ENCODE peak calls at places on chromosome 18, in four cellular contexts. One of them, this sample, is unnamed.

GRCh38 chr18:2978208-2978607 is 34.7 kb downstream of the LPIN2 start:
- DNase-seq in dorsolateral prefrontal cortex: no peak
- DNase-seq in adrenal gland: no peak
- DNase-seq in SJCRH30: no peak
- DNase-seq in this sample: peak

GRCh38 chr18:564708-565561 is 15.2 kb upstream of the CETN1 start:
- DNase-seq in adrenal gland: no peak
- DNase-seq in dorsolateral prefrontal cortex: no peak
- DNase-seq in SJCRH30: no peak
- DNase-seq in this sample: peak

GRCh38 chr18:9987355-9987754 is 73.5 kb downstream of the VAPA start:
- DNase-seq in adrenal gland: no peak
- DNase-seq in SJCRH30: no peak
- DNase-seq in dorsolateral prefrontal cortex: no peak
- DNase-seq in this sample: no peak

GRCh38 chr18:75945534-75945933 is 518.0 kb upstream of the SMIM21 start:
- DNase-seq in dorsolateral prefrontal cortex: no peak
- DNase-seq in adrenal gland: no peak
- DNase-seq in SJCRH30: no peak
- DNase-seq in this sample: no peak

GRCh38 chr18:72808688-72809087 is 59.1 kb downstream of the NETO1 start:
- DNase-seq in adrenal gland: no peak
- DNase-seq in dorsolateral prefrontal cortex: peak
- DNase-seq in SJCRH30: no peak
- DNase-seq in this sample: no peak

GRCh38 chr18:2881490-2882195 is 34.8 kb downstream of the EMILIN2 start:
- DNase-seq in SJCRH30: no peak
- DNase-seq in adrenal gland: no peak
- DNase-seq in dorsolateral prefrontal cortex: no peak
- DNase-seq in this sample: peak

GRCh38 chr18:59308201-59309014 is 10.0 kb downstream of the CPLX4 start:
- DNase-seq in SJCRH30: peak
- DNase-seq in dorsolateral prefrontal cortex: peak
- DNase-seq in adrenal gland: peak
- DNase-seq in this sample: peak

GRCh38 chr18:62500966-62501591 is 21.7 kb upstream of the ZCCHC2 start:
- DNase-seq in adrenal gland: no peak
- DNase-seq in SJCRH30: no peak
- DNase-seq in dorsolateral prefrontal cortex: no peak
- DNase-seq in this sample: no peak

GRCh38 chr18:75823376-75823950 is 396.0 kb upstream of the SMIM21 start:
- DNase-seq in SJCRH30: no peak
- DNase-seq in adrenal gland: no peak
- DNase-seq in dorsolateral prefrontal cortex: no peak
- DNase-seq in this sample: no peak

GRCh38 chr18:29191263-29191662 is 1014.3 kb upstream of the CDH2 start:
- DNase-seq in dorsolateral prefrontal cortex: no peak
- DNase-seq in adrenal gland: no peak
- DNase-seq in SJCRH30: no peak
- DNase-seq in this sample: peak

GRCh38 chr18:73462092-73462491 is 594.3 kb upstream of the NETO1 start:
- DNase-seq in adrenal gland: no peak
- DNase-seq in SJCRH30: no peak
- DNase-seq in dorsolateral prefrontal cortex: no peak
- DNase-seq in this sample: peak

GRCh38 chr18:72456802-72457201 is 87.3 kb downstream of the CBLN2 start:
- DNase-seq in dorsolateral prefrontal cortex: no peak
- DNase-seq in SJCRH30: no peak
- DNase-seq in adrenal gland: no peak
- DNase-seq in this sample: peak

GRCh38 chr18:14916851-14917250 is 168.9 kb downstream of the ANKRD30B start:
- DNase-seq in adrenal gland: no peak
- DNase-seq in dorsolateral prefrontal cortex: no peak
- DNase-seq in SJCRH30: no peak
- DNase-seq in this sample: no peak

GRCh38 chr18:11955299-11956029 is 25.8 kb upstream of the IMPA2 start:
- DNase-seq in SJCRH30: peak
- DNase-seq in adrenal gland: peak
- DNase-seq in dorsolateral prefrontal cortex: peak
- DNase-seq in this sample: peak

GRCh38 chr18:21203096-21203495 is 38.9 kb upstream of the GREB1L start:
- DNase-seq in dorsolateral prefrontal cortex: no peak
- DNase-seq in adrenal gland: no peak
- DNase-seq in SJCRH30: no peak
- DNase-seq in this sample: no peak

GRCh38 chr18:25737710-25738251 is 352.6 kb downstream of the SS18 start:
- DNase-seq in SJCRH30: peak
- DNase-seq in adrenal gland: no peak
- DNase-seq in dorsolateral prefrontal cortex: no peak
- DNase-seq in this sample: peak

GRCh38 chr18:22559414-22560282 is 141.9 kb upstream of the CTAGE1 start:
- DNase-seq in adrenal gland: peak
- DNase-seq in dorsolateral prefrontal cortex: no peak
- DNase-seq in SJCRH30: peak
- DNase-seq in this sample: peak

GRCh38 chr18:23226930-23227728 is 91.8 kb downstream of the CABLES1 start:
- DNase-seq in adrenal gland: peak
- DNase-seq in SJCRH30: no peak
- DNase-seq in dorsolateral prefrontal cortex: no peak
- DNase-seq in this sample: peak

GRCh38 chr18:21129586-21130216 is 18.1 kb upstream of the ROCK1 start:
- DNase-seq in adrenal gland: no peak
- DNase-seq in SJCRH30: no peak
- DNase-seq in dorsolateral prefrontal cortex: no peak
- DNase-seq in this sample: peak

GRCh38 chr18:1732143-1732542 is 827.5 kb downstream of the ADCYAP1 start:
- DNase-seq in dorsolateral prefrontal cortex: no peak
- DNase-seq in adrenal gland: no peak
- DNase-seq in SJCRH30: no peak
- DNase-seq in this sample: no peak

GRCh38 chr18:41887100-41887499 is 67.9 kb upstream of the PIK3C3 start:
- DNase-seq in SJCRH30: peak
- DNase-seq in dorsolateral prefrontal cortex: no peak
- DNase-seq in adrenal gland: no peak
- DNase-seq in this sample: no peak

GRCh38 chr18:9771261-9771976 is 63.3 kb downstream of the RAB31 start:
- DNase-seq in adrenal gland: peak
- DNase-seq in dorsolateral prefrontal cortex: peak
- DNase-seq in SJCRH30: peak
- DNase-seq in this sample: peak

GRCh38 chr18:10526211-10526949 is 553 bp downstream of the NAPG start:
- DNase-seq in SJCRH30: peak
- DNase-seq in dorsolateral prefrontal cortex: no peak
- DNase-seq in adrenal gland: peak
- DNase-seq in this sample: peak

GRCh38 chr18:75280427-75281280 is 70.1 kb downstream of the TSHZ1 start:
- DNase-seq in dorsolateral prefrontal cortex: no peak
- DNase-seq in SJCRH30: no peak
- DNase-seq in adrenal gland: no peak
- DNase-seq in this sample: no peak

DNA sequence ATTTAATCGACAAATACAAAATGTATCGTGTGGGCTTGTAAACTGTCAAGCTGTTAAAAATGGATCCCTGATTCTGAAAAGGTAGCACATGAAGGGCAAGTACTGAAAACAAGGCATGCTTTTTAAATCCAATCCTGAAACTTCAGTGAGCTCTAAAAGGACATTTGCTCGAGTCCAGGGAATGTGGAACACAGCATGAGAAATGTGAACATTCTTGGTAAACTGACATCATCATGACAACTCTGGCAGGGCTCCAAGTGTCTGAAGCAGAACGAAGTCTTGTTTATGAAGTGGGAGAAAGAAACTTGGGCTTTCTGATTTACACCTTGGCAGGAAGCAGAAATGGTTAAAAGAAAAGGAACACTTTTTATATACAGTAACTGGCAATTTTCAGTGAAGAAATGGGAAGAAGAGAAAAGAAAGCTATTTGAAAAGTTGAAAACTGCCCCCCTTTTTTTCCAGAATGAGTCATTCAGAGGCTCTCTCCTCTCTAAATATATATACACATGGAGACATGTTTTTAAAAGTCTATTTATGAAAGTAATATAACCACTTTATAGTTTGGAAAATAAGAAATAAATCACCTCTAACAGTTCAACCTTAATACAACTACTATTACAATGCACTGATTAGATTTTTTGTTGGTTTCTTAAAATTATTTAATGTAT is 120.8 kb downstream of the GAREM1 start:
- DNase-seq in SJCRH30: peak
- DNase-seq in adrenal gland: peak
- DNase-seq in dorsolateral prefrontal cortex: no peak
- DNase-seq in this sample: peak
- H3K4me3 ChIP-seq in SJCRH30: peak
- H3K4me3 ChIP-seq in adrenal gland: no peak
- H3K4me3 ChIP-seq in dorsolateral prefrontal cortex: no peak
- H3K4me3 ChIP-seq in this sample: peak

GRCh38 chr18:58015045-58015444 is 29.0 kb upstream of the NEDD4L start:
- DNase-seq in adrenal gland: no peak
- DNase-seq in SJCRH30: no peak
- DNase-seq in dorsolateral prefrontal cortex: no peak
- DNase-seq in this sample: no peak
- H3K4me3 ChIP-seq in adrenal gland: no peak
- H3K4me3 ChIP-seq in SJCRH30: no peak
- H3K4me3 ChIP-seq in dorsolateral prefrontal cortex: no peak
- H3K4me3 ChIP-seq in this sample: no peak

GRCh38 chr18:4453712-4454547 is 1.2 kb downstream of the DLGAP1 start:
- DNase-seq in SJCRH30: no peak
- DNase-seq in dorsolateral prefrontal cortex: peak
- DNase-seq in adrenal gland: no peak
- DNase-seq in this sample: no peak

GRCh38 chr18:4450065-4450676 is 4.9 kb downstream of the DLGAP1 start:
- DNase-seq in dorsolateral prefrontal cortex: no peak
- DNase-seq in adrenal gland: peak
- DNase-seq in SJCRH30: peak
- DNase-seq in this sample: no peak

GRCh38 chr18:4454548-4455112 is 477 bp downstream of the DLGAP1 start:
- DNase-seq in dorsolateral prefrontal cortex: no peak
- DNase-seq in SJCRH30: no peak
- DNase-seq in adrenal gland: no peak
- DNase-seq in this sample: no peak

DNA sequence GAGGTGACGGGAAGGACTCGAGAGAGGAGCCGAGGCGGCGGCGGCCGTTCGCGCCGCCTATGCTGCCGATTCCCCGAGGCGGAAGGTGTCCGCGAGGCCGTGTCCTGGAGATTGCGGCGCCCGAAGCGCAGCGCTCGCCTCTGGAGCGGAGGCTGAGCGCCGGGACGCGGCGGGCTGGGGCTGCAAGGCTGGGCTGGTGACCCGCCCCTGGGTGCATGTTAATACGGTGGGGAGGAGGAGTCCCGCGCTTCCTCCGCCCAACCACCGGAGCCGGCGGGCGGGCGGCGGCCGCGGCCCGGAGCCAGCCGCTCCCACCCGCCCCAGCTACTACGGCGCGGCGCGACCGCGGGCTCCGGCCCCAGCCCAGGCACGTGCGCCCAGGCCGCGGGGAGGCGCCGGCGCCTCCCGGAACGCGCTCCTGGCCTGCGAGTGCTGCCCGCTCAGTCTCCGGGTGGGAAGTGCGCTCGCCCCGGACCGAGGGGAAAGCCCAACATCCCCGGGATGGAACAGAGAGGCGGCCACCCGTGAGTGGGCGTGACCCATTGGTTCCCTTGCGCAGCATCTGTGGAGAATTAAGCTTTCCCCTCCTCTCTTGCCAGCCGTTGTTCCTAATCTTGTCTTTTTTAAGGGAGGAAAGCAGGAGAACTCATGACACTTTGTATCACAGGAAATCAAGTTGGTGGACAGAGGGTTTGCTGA is at the start of gene DLGAP1:
- DNase-seq in adrenal gland: peak
- DNase-seq in dorsolateral prefrontal cortex: peak
- DNase-seq in SJCRH30: peak
- DNase-seq in this sample: peak
- H3K4me3 ChIP-seq in adrenal gland: no peak
- H3K4me3 ChIP-seq in dorsolateral prefrontal cortex: peak
- H3K4me3 ChIP-seq in SJCRH30: peak
- H3K4me3 ChIP-seq in this sample: peak

DNA sequence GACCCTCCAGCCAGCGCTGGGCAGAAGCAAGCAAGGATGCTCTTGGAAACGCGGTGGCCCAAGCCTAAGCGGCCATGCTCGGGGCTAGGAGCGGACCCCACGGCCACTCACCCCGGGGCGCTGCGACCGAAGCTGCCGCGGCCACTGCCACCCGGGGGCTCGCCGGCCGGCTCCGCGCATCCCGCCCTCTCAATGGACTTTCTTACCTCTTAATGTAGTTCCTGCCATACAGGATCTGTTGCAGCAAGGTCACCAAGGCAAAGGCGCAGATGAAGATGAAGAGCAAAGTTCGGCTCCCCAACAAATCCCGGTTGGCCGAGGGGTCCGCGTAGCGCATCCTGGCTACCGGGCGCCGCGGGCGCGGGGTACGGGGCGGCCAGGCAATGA is 688 bp downstream of the ST8SIA5 start:
- DNase-seq in dorsolateral prefrontal cortex: no peak
- DNase-seq in adrenal gland: no peak
- DNase-seq in SJCRH30: no peak
- DNase-seq in this sample: no peak
- H3K4me3 ChIP-seq in dorsolateral prefrontal cortex: peak
- H3K4me3 ChIP-seq in adrenal gland: no peak
- H3K4me3 ChIP-seq in SJCRH30: peak
- H3K4me3 ChIP-seq in this sample: no peak

DNA sequence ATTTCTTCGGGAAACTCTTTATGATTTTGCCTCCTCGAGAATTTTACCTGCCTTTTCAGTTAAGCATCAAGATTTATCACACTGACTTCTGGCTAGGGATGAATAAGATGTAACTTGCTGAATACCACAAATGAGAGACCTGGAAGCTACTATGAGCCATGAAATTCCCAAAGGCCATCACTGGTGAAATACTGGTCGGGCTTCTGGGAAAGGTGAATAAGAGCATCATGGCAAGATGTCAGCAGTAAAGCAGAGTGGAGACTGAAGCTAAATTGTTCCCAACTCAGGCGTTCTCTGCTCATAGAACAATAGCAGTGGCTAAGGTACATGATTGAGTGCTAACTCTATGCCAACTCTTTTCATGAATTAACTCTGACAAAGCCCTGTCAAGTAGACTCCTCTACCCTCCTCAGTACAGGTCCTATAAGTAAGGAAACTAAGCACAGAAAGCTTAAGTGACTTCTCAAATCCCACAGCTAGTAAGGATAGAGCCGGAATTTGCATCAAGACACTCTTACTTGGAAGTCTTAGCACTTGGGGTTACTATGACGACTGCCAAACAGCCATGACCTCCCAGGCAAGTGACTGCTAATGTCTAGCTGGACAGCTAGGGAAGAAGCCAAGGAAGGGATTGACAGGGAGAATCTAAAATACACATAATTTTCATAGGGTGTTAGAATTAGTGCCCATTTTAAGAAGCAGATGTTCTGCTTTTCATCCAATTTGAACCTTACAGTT is 22.7 kb upstream of the DSC3 start:
- DNase-seq in SJCRH30: no peak
- DNase-seq in dorsolateral prefrontal cortex: no peak
- DNase-seq in adrenal gland: no peak
- DNase-seq in this sample: no peak
- H3K4me3 ChIP-seq in SJCRH30: no peak
- H3K4me3 ChIP-seq in dorsolateral prefrontal cortex: no peak
- H3K4me3 ChIP-seq in adrenal gland: no peak
- H3K4me3 ChIP-seq in this sample: no peak

GRCh38 chr18:24659837-24660720 is 199.6 kb downstream of the HRH4 start:
- DNase-seq in dorsolateral prefrontal cortex: no peak
- DNase-seq in SJCRH30: peak
- DNase-seq in adrenal gland: peak
- DNase-seq in this sample: peak
- H3K4me3 ChIP-seq in dorsolateral prefrontal cortex: no peak
- H3K4me3 ChIP-seq in SJCRH30: peak
- H3K4me3 ChIP-seq in adrenal gland: no peak
- H3K4me3 ChIP-seq in this sample: peak

This sample was measured in cardiac fibroblast.